ENCODE peak calls at places on chromosomes 6 and 20, in eight cellular contexts. K is CD4-positive, CD25-positive, alpha-beta regulatory T cell; R is activated naive CD8-positive, alpha-beta T cell treated with anti-CD3 and anti-CD28 coated beads, Interleukin-2, amount 10 ng/mL, durations not matched to agents 7 days and 5 days; J is gastrocnemius medialis; Y is upper lobe of right lung; M is left lung; A is HepG2; S is pancreas. G is an unnamed sample.
A peak's percentile ranks its signal among the peaks of the same experiment; 100 is the strongest.

GRCh38 chr20:24148372-24148771 is 159.8 kb upstream of the GGTLC1 start:
- ATAC-seq in J (no peak), A (no peak), K (no peak), Y (peak; percentile 74), M (peak; percentile 55), R (peak; percentile 47), S (no peak), G (no peak)

GRCh38 chr6:21022343-21023107 is 488.3 kb downstream of the CDKAL1 start:
- ATAC-seq in J (no peak), Y (peak; percentile 82), A (peak; percentile 97), R (no peak), S (peak; percentile 86), M (peak; percentile 89), K (no peak), G (peak; percentile 98)

GRCh38 chr20:694496-694895 is 18.9 kb upstream of the SCRT2 start:
- ATAC-seq in S (no peak), R (no peak), Y (no peak), M (no peak), K (no peak), J (no peak), A (no peak), G (no peak)

GRCh38 chr20:63823691-63824311 is 7.3 kb downstream of the ZBTB46 start:
- ATAC-seq in M (no peak), Y (no peak), J (no peak), R (no peak), S (no peak), A (no peak), K (no peak), G (no peak)

GRCh38 chr6:25344827-25345226 is 65.7 kb downstream of the CARMIL1 start:
- ATAC-seq in S (no peak), K (no peak), R (no peak), A (no peak), J (no peak), M (no peak), Y (no peak), G (no peak)

GRCh38 chr6:159979136-159979874 is 10.4 kb downstream of the IGF2R start:
- ATAC-seq in K (peak; percentile 94), A (peak; percentile 76), M (peak; percentile 76), J (peak; percentile 80), S (peak; percentile 35), Y (peak; percentile 60), R (peak; percentile 85), G (peak; percentile 91)

GRCh38 chr6:36577298-36577697 is 16.9 kb upstream of the SRSF3 start:
- ATAC-seq in R (no peak), Y (peak; percentile 80), K (no peak), J (no peak), A (peak; percentile 13), S (peak; percentile 81), M (peak; percentile 85), G (peak; percentile 66)

GRCh38 chr20:33516882-33517281 is 27.0 kb downstream of the CBFA2T2 start:
- ATAC-seq in R (no peak), M (no peak), J (no peak), K (no peak), S (peak; percentile 51), Y (no peak), A (no peak), G (peak; percentile 48)

GRCh38 chr6:137264308-137265075 is 45.3 kb upstream of the IFNGR1 start:
- ATAC-seq in K (no peak), M (no peak), A (no peak), R (no peak), S (no peak), J (no peak), Y (no peak), G (no peak)

GRCh38 chr6:36907781-36908180 is 22.0 kb downstream of the C6orf89 start:
- ATAC-seq in S (peak; percentile 85), M (peak; percentile 77), K (no peak), R (no peak), J (no peak), Y (peak; percentile 24), A (no peak), G (peak; percentile 53)

GRCh38 chr6:89411019-89411268 is 1.1 kb downstream of the RRAGD start:
- ATAC-seq in K (no peak), Y (no peak), R (no peak), J (peak; percentile 34), S (peak; percentile 55), A (peak; percentile 36), M (peak; percentile 45), G (no peak)

GRCh38 chr6:140446241-140446640 is 1071.8 kb upstream of the CITED2 start:
- ATAC-seq in A (no peak), R (no peak), S (no peak), J (no peak), M (no peak), Y (no peak), K (no peak), G (no peak)

GRCh38 chr6:45640081-45640491 is 262.4 kb upstream of the SUPT3H start:
- ATAC-seq in Y (no peak), S (no peak), K (no peak), R (no peak), A (no peak), M (no peak), J (no peak), G (peak; percentile 20)

GRCh38 chr6:38552136-38552535 is 87.6 kb downstream of the BTBD9 start:
- ATAC-seq in M (peak; percentile 70), J (no peak), K (no peak), R (no peak), S (peak; percentile 59), Y (peak; percentile 90), A (no peak), G (no peak)

GRCh38 chr6:29071831-29072723 is 15.0 kb downstream of the OR2B3 start:
- ATAC-seq in S (peak; percentile 69), M (peak; percentile 78), Y (peak; percentile 69), K (no peak), A (peak; percentile 100), R (no peak), J (no peak), G (peak; percentile 46)

GRCh38 chr6:111784423-111784822 is 88.8 kb downstream of the FYN start:
- ATAC-seq in M (no peak), Y (no peak), S (no peak), R (no peak), K (no peak), J (peak; percentile 54), A (no peak), G (no peak)

GRCh38 chr6:97440590-97441176 is 157.7 kb upstream of the MMS22L start:
- ATAC-seq in A (peak; percentile 100), R (no peak), M (no peak), J (no peak), Y (no peak), K (no peak), S (no peak), G (no peak)

GRCh38 chr6:154167163-154167562 is 128.1 kb downstream of the OPRM1 start:
- ATAC-seq in Y (peak; percentile 70), M (peak; percentile 40), R (no peak), S (peak; percentile 36), J (no peak), A (no peak), K (no peak), G (no peak)

G was measured in esophagus mucosa.